ENCODE peak calls at places on chromosomes 12 and 14, in five cellular contexts. T, B, U, Y and S are unnamed samples.

GRCh38 chr14:62269204-62269603 is 507.0 kb downstream of the SNAPC1 start:
- DNase-seq in B (no peak), Y (no peak), T (peak), U (no peak), S (no peak)

GRCh38 chr12:119669744-119670472 is 2.0 kb downstream of the PRKAB1 start:
- DNase-seq in Y (no peak), B (no peak), T (no peak), U (peak), S (no peak)

GRCh38 chr12:5295966-5296365 is 135.9 kb upstream of the NTF3 start:
- DNase-seq in T (no peak), Y (no peak), B (no peak), U (no peak), S (no peak)

GRCh38 chr14:95679995-95680735 is 6.1 kb upstream of the TCL1B start:
- DNase-seq in B (no peak), Y (peak), U (no peak), T (no peak), S (no peak)

GRCh38 chr14:98244162-98244948 is 1027.6 kb downstream of the BCL11B start:
- DNase-seq in Y (no peak), T (no peak), B (no peak), U (no peak), S (no peak)

GRCh38 chr14:34356267-34356660 is 105.8 kb downstream of the SPTSSA start:
- DNase-seq in U (no peak), B (no peak), Y (peak), T (peak), S (no peak)

GRCh38 chr14:101198398-101199027 is 295.0 kb upstream of the RTL1 start:
- DNase-seq in T (no peak), Y (no peak), U (peak), B (no peak), S (no peak)

GRCh38 chr12:27101290-27101689 is 18.9 kb upstream of the C12orf71 start:
- DNase-seq in U (no peak), B (no peak), T (no peak), Y (no peak), S (no peak)

GRCh38 chr12:124449623-124450375 is 117.6 kb downstream of the NCOR2 start:
- DNase-seq in T (no peak), B (no peak), U (no peak), Y (no peak), S (no peak)

GRCh38 chr14:29627141-29627540 is 300.5 kb downstream of the PRKD1 start:
- DNase-seq in B (no peak), T (no peak), Y (peak), U (no peak), S (no peak)

GRCh38 chr12:132327351-132328171 is 1.8 kb downstream of the GALNT9 start:
- DNase-seq in Y (peak), T (peak), U (no peak), B (no peak), S (no peak)

GRCh38 chr14:81829447-81829846 is 295.8 kb upstream of the SEL1L start:
- DNase-seq in Y (no peak), U (no peak), T (no peak), B (no peak), S (no peak)

DNA sequence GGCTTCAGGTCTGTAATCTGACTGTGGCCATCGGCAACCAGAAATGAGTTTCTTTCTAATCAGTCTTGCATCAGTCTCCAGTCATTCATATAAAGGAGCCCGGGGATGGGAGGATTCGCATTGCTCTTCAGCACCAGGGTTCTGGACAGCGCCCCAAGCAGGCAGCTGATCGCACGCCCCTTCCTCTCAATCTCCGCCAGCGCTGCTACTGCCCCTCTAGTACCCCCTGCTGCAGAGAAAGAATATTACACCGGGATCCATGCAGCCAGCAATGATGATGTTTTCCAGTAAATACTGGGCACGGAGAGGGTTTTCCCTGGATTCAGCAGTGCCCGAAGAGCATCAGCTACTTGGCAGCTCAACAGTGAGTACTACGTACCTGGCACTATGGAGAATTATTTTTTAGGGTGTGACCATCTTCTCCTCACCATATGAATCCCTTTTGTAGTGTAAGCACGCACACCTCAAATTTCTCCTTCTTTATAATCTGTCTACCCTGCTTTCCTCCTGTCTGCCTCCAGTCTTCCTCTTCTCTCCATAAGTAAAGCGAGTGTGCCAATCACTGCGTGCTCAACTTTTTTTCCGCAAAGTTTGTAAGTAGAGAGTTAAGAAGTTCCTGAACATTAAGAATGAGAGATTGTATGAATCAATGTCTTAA is at the start of gene TPH2:
- DNase-seq in U (peak), B (peak), T (peak), Y (peak), S (peak)
- H3K4me3 ChIP-seq in U (no peak), B (no peak), T (no peak), Y (no peak), S (no peak)

GRCh38 chr14:88323086-88323519 is at the start of gene KCNK10:
- DNase-seq in Y (no peak), T (no peak), U (no peak), B (no peak), S (no peak)

GRCh38 chr14:88323520-88324199 is 591 bp upstream of the KCNK10 start:
- DNase-seq in Y (peak), U (no peak), B (no peak), T (peak), S (no peak)

GRCh38 chr14:88327497-88327896 is 4.4 kb upstream of the KCNK10 start:
- DNase-seq in Y (no peak), U (no peak), B (no peak), T (no peak), S (no peak)

GRCh38 chr14:88326352-88327103 is 3.5 kb upstream of the KCNK10 start:
- DNase-seq in T (no peak), Y (peak), B (no peak), U (no peak), S (no peak)

DNA sequence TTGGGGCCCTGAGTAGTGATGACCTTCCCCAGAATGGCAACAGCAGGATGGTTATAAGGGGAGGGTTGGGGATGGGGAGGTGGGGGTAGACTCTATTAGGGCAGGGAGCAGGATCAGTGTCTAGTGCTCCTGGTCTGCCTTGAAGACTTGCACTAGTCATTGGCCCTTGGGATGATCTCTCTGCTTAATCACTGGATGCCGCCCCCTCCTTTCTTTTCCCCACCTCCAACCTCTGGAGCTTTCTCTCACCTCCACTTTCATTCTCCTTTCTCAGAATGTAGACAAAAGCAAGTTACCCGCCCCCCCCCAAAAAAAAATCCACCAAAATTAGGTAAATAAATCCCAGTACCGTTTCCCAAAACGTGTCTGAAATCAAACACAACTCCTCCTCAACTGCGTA is 2.8 kb upstream of the KCNK10 start:
- DNase-seq in U (no peak), B (no peak), T (no peak), Y (no peak), S (no peak)
- H3K4me3 ChIP-seq in U (no peak), B (no peak), T (no peak), Y (no peak), S (peak)

GRCh38 chr12:50081096-50081808 is 3.9 kb upstream of the SMARCD1 start:
- DNase-seq in T (no peak), B (no peak), Y (peak), U (no peak), S (no peak)
- H3K4me3 ChIP-seq in T (no peak), B (no peak), Y (no peak), U (no peak), S (no peak)

GRCh38 chr14:73754911-73755360 is 40.8 kb upstream of the PNMA1 start:
- DNase-seq in T (peak), B (no peak), Y (no peak), U (peak), S (no peak)
- H3K4me3 ChIP-seq in T (peak), B (no peak), Y (no peak), U (peak), S (no peak)

GRCh38 chr12:12900786-12901157 is 9.4 kb downstream of the GPRC5A start:
- DNase-seq in U (no peak), Y (no peak), T (no peak), B (no peak), S (no peak)
- H3K4me3 ChIP-seq in U (no peak), Y (no peak), T (no peak), B (no peak), S (no peak)